ENCODE peak calls at places on chromosomes 16 and 17, in six cellular contexts. A is A549, C is fibroblast of mammary gland, X is brain microvascular endothelial cell, R is lung, E is BJ. O is an unnamed sample.
A peak's percentile ranks its signal among the peaks of the same experiment; 100 is the strongest.

GRCh38 chr17:55680983-55681382 is 41.7 kb downstream of the TMEM100 start:
- DNase-seq in A (no peak), C (no peak), X (no peak), R (no peak), E (no peak), O (no peak)

GRCh38 chr16:79647586-79647985 is 47.0 kb upstream of the MAF start:
- DNase-seq in A (no peak), C (no peak), X (no peak), R (no peak), E (no peak), O (no peak)

GRCh38 chr17:79905832-79906231 is 66.6 kb upstream of the CBX4 start:
- DNase-seq in A (peak; percentile 75), C (no peak), X (peak; percentile 39), R (no peak), E (no peak), O (no peak)

GRCh38 chr17:55437165-55437605 is 15.6 kb upstream of the MMD start:
- DNase-seq in A (no peak), C (no peak), X (no peak), R (no peak), E (no peak), O (no peak)

GRCh38 chr16:82843606-82844271 is 217.0 kb downstream of the CDH13 start:
- DNase-seq in A (no peak), C (no peak), X (no peak), R (no peak), E (no peak), O (no peak)

GRCh38 chr17:68771867-68772515 is 170.8 kb upstream of the FAM20A start:
- DNase-seq in A (peak; percentile 74), C (peak; percentile 85), X (peak; percentile 69), R (no peak), E (peak; percentile 15), O (peak; percentile 80)

GRCh38 chr16:83715217-83715920 is 92.4 kb upstream of the HSBP1 start:
- DNase-seq in A (no peak), C (no peak), X (no peak), R (peak; percentile 60), E (no peak), O (peak; percentile 38)

GRCh38 chr17:60641810-60642220 is 35.8 kb upstream of the BCAS3 start:
- DNase-seq in A (peak; percentile 85), C (peak; percentile 83), X (peak; percentile 72), R (peak; percentile 68), E (peak; percentile 5), O (peak; percentile 84)

GRCh38 chr17:15265131-15265530 is at the start of gene PMP22:
- DNase-seq in A (no peak), C (peak; percentile 61), X (no peak), R (no peak), E (no peak), O (no peak)

GRCh38 chr17:33647976-33648375 is 354.9 kb upstream of the ASIC2 start:
- DNase-seq in A (peak; percentile 44), C (peak; percentile 6), X (peak; percentile 16), R (no peak), E (no peak), O (no peak)

GRCh38 chr16:19304670-19305240 is 19.2 kb downstream of the CLEC19A start:
- DNase-seq in A (peak; percentile 57), C (no peak), X (no peak), R (no peak), E (no peak), O (no peak)

GRCh38 chr17:82892869-82893565 is 53.2 kb upstream of the ZNF750 start:
- DNase-seq in A (no peak), C (no peak), X (no peak), R (no peak), E (no peak), O (no peak)

GRCh38 chr17:29840884-29841283 is 89.1 kb downstream of the SSH2 start:
- DNase-seq in A (no peak), C (peak; percentile 51), X (peak; percentile 44), R (no peak), E (no peak), O (peak; percentile 42)

GRCh38 chr17:63998721-63999679 is 849 bp downstream of the PRR29 start:
- DNase-seq in A (no peak), C (no peak), X (no peak), R (no peak), E (no peak), O (no peak)

GRCh38 chr16:88638323-88639230 is at the start of gene IL17C:
- DNase-seq in A (no peak), C (no peak), X (no peak), R (no peak), E (no peak), O (no peak)

GRCh38 chr17:65283704-65284103 is 146.5 kb downstream of the RGS9 start:
- DNase-seq in A (no peak), C (no peak), X (no peak), R (no peak), E (no peak), O (no peak)

GRCh38 chr17:65277576-65277975 is 140.4 kb downstream of the RGS9 start:
- DNase-seq in A (no peak), C (no peak), X (no peak), R (no peak), E (no peak), O (peak; percentile 40)

GRCh38 chr17:65279456-65279855 is 142.3 kb downstream of the RGS9 start:
- DNase-seq in A (no peak), C (no peak), X (no peak), R (no peak), E (no peak), O (no peak)

GRCh38 chr17:65278820-65279184 is 141.6 kb downstream of the RGS9 start:
- DNase-seq in A (no peak), C (no peak), X (no peak), R (no peak), E (no peak), O (no peak)

DNA sequence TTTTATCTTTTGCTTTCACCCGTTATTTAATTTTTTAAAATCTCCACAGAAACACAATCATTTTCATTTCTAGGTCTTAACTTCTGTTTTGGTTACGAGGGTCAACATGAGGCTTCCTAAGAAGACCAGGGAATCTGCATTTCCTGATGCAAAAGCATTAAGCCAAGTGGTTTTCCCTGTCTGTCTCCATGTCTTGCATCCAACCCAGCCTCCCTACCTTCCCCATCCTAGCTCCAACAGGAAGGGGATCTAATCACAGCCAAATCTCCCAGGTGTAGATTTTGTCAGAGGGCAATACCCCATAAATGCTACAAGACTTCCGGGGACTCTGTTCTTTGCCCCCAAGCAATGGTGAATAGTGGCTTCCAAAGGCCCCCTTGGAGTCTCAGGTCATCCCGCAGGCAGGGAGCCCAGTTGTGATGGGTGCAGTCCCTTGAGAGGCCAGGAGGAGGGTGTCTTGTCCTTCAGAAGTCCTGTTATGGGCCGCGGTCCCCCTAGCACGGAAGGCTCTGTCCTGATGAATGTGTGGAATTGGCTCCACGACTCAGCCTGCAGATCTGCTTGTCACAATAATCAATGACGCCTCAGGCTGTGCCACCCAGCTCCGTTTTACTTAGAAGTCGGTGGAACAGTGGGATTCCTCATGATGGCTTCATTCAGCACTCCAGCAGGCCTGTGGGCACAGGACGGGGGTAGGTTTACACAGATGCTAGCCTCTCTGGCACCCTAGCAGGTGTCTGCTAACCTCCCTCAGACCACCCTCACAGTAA is 141.1 kb downstream of the RGS9 start:
- DNase-seq in A (peak; percentile 73), C (peak; percentile 41), X (peak; percentile 78), R (peak; percentile 34), E (no peak), O (peak; percentile 67)
- TF ChIP-seq CTCF in A (peak; percentile 71), C (peak; percentile 52), X (peak; percentile 90), R (peak; percentile 46), E (peak; percentile 84), O (peak; percentile 81)

GRCh38 chr17:75723201-75723930 is 2.1 kb downstream of the ITGB4 start:
- DNase-seq in A (no peak), C (no peak), X (no peak), R (no peak), E (no peak), O (no peak)
- H3K4me3 ChIP-seq in A (peak overlapping the region; percentile 57), C (no peak overlapping the region), X (no peak overlapping the region), R (no peak overlapping the region), E (no peak overlapping the region), O (no peak overlapping the region)

DNA sequence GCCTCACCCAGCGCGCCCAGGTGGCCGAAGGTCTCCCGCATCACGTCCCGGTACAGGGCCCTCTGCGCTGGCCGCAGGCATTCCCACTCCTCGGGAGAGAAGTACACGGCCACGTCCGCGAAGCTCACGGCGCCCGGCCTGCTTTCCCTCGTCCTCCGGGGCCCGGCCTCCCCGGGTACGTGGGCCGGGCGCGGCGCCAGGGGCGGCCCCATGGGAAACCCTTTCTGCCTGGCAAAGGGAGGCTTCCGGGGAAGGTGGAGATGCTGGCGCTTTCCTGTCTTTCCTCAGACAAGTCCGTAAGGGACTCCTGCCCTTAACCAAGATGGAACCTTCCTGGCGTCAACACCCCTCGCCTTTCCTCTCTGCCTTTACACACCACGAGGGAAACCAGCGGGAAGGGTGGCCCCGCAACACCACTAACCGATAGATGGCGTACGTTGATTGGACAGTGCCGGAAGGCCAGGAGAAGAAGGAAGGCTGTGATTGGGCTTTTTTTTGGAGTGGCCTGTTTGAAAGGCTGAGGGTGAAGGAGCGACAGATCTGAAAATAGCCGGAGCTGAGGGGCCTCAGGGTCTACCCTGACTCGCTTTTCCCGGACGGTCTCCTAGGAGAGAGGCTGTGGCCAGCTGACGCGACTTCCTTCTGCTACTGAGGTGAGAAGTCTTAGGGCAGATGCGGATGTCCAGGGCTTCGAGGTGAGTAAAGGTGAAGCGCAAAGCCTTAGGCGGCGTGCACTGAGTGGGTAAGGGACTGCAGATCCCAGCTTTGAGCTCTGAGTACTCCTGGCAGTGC is at the start of gene ZNF785:
- DNase-seq in A (peak; percentile 38), C (peak; percentile 99), X (peak; percentile 98), R (peak; percentile 99), E (peak; percentile 98), O (peak; percentile 99)
- TF ChIP-seq CTCF in A (no peak), C (no peak), X (peak; percentile 8), R (peak; percentile 43), E (no peak), O (no peak)

DNA sequence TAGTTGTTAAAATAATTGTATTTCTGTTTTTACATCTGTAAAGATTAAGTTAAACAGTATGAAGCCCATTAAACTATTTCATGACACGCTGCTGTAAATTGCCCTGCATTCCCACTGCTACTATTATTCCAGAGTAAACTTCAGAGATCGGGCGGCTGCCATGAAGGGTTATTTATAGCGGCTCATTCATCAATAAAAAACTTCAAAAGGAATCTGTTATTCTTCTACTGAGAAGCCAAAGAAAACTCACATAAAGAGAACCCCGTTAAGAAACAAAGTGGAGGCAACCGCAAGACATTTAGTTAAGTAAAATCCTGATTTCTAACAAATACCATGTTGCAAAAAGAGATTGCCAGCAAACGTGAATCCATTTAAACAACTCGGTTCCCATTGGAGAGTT is 16.4 kb downstream of the FOXL1 start:
- DNase-seq in A (no peak), C (no peak), X (no peak), R (no peak), E (no peak), O (peak; percentile 73)
- H3K4me3 ChIP-seq in A (no peak overlapping the region), C (no peak overlapping the region), X (no peak overlapping the region), R (no peak overlapping the region), E (no peak overlapping the region), O (no peak overlapping the region)